ENCODE peak calls at places on chromosomes 16 and 17, in four cellular contexts. One of them, this sample, is unnamed.
A peak's percentile ranks its signal among the peaks of the same experiment; 100 is the strongest.

GRCh38 chr17:7951143-7951792 is 19.3 kb downstream of the CNTROB start:
- ATAC-seq in foreskin keratinocyte: no peak
- ATAC-seq in Panc1: no peak
- ATAC-seq in activated T-cell treated with anti-CD3 and anti-CD28 coated beads, Interleukin-2, amount 50 U/mL, for 72 hours: peak; percentile 100
- ATAC-seq in this sample: peak; percentile 99

GRCh38 chr16:14378131-14378551 is 251.9 kb downstream of the PARN start:
- ATAC-seq in foreskin keratinocyte: peak; percentile 57
- ATAC-seq in Panc1: no peak
- ATAC-seq in activated T-cell treated with anti-CD3 and anti-CD28 coated beads, Interleukin-2, amount 50 U/mL, for 72 hours: no peak
- ATAC-seq in this sample: no peak

GRCh38 chr17:2283302-2283701 is 20.3 kb downstream of the SMG6 start:
- ATAC-seq in foreskin keratinocyte: no peak
- ATAC-seq in Panc1: no peak
- ATAC-seq in activated T-cell treated with anti-CD3 and anti-CD28 coated beads, Interleukin-2, amount 50 U/mL, for 72 hours: no peak
- ATAC-seq in this sample: no peak

GRCh38 chr16:68013440-68013839 is 2.3 kb downstream of the DPEP2NB start:
- ATAC-seq in foreskin keratinocyte: peak; percentile 62
- ATAC-seq in Panc1: no peak
- ATAC-seq in activated T-cell treated with anti-CD3 and anti-CD28 coated beads, Interleukin-2, amount 50 U/mL, for 72 hours: peak; percentile 29
- ATAC-seq in this sample: no peak

GRCh38 chr17:67520282-67520906 is 143.3 kb downstream of the PITPNC1 start:
- ATAC-seq in foreskin keratinocyte: no peak
- ATAC-seq in Panc1: no peak
- ATAC-seq in activated T-cell treated with anti-CD3 and anti-CD28 coated beads, Interleukin-2, amount 50 U/mL, for 72 hours: peak; percentile 34
- ATAC-seq in this sample: no peak

GRCh38 chr16:76164970-76165558 is 112.1 kb upstream of the CNTNAP4 start:
- ATAC-seq in foreskin keratinocyte: no peak
- ATAC-seq in Panc1: no peak
- ATAC-seq in activated T-cell treated with anti-CD3 and anti-CD28 coated beads, Interleukin-2, amount 50 U/mL, for 72 hours: no peak
- ATAC-seq in this sample: no peak

GRCh38 chr16:75485230-75486013 is 9.8 kb downstream of the CHST6 start:
- ATAC-seq in foreskin keratinocyte: no peak
- ATAC-seq in Panc1: no peak
- ATAC-seq in activated T-cell treated with anti-CD3 and anti-CD28 coated beads, Interleukin-2, amount 50 U/mL, for 72 hours: no peak
- ATAC-seq in this sample: no peak

GRCh38 chr16:67104061-67104460 is 5.7 kb upstream of the PHAF1 start:
- ATAC-seq in foreskin keratinocyte: peak; percentile 41
- ATAC-seq in Panc1: peak; percentile 79
- ATAC-seq in activated T-cell treated with anti-CD3 and anti-CD28 coated beads, Interleukin-2, amount 50 U/mL, for 72 hours: no peak
- ATAC-seq in this sample: peak; percentile 28

GRCh38 chr16:11251525-11252481 is 4.2 kb downstream of the SOCS1 start:
- ATAC-seq in foreskin keratinocyte: no peak
- ATAC-seq in Panc1: no peak
- ATAC-seq in activated T-cell treated with anti-CD3 and anti-CD28 coated beads, Interleukin-2, amount 50 U/mL, for 72 hours: peak; percentile 49
- ATAC-seq in this sample: peak; percentile 36

GRCh38 chr16:24670623-24671454 is 58.6 kb upstream of the TNRC6A start:
- ATAC-seq in foreskin keratinocyte: peak; percentile 50
- ATAC-seq in Panc1: peak; percentile 79
- ATAC-seq in activated T-cell treated with anti-CD3 and anti-CD28 coated beads, Interleukin-2, amount 50 U/mL, for 72 hours: no peak
- ATAC-seq in this sample: no peak

GRCh38 chr16:2282866-2283555 is 15.1 kb upstream of the RNPS1 start:
- ATAC-seq in foreskin keratinocyte: no peak
- ATAC-seq in Panc1: no peak
- ATAC-seq in activated T-cell treated with anti-CD3 and anti-CD28 coated beads, Interleukin-2, amount 50 U/mL, for 72 hours: no peak
- ATAC-seq in this sample: no peak

GRCh38 chr17:2796164-2797140 is at the start of gene RAP1GAP2:
- ATAC-seq in foreskin keratinocyte: no peak
- ATAC-seq in Panc1: no peak
- ATAC-seq in activated T-cell treated with anti-CD3 and anti-CD28 coated beads, Interleukin-2, amount 50 U/mL, for 72 hours: peak; percentile 61
- ATAC-seq in this sample: peak; percentile 81

GRCh38 chr17:69577098-69577497 is 162.6 kb downstream of the MAP2K6 start:
- ATAC-seq in foreskin keratinocyte: no peak
- ATAC-seq in Panc1: no peak
- ATAC-seq in activated T-cell treated with anti-CD3 and anti-CD28 coated beads, Interleukin-2, amount 50 U/mL, for 72 hours: no peak
- ATAC-seq in this sample: no peak

GRCh38 chr17:37821025-37821713 is 76.3 kb upstream of the HNF1B start:
- ATAC-seq in foreskin keratinocyte: peak; percentile 5
- ATAC-seq in Panc1: no peak
- ATAC-seq in activated T-cell treated with anti-CD3 and anti-CD28 coated beads, Interleukin-2, amount 50 U/mL, for 72 hours: no peak
- ATAC-seq in this sample: no peak

This sample was measured in activated CD4-positive, CD25-positive, alpha-beta regulatory T cell treated with anti-CD3 and anti-CD28 coated beads, Interleukin-2, amount 50 U/mL, for 24 hours.